ENCODE peak calls at places on chromosomes 2 and 18, in seven cellular contexts. S is GM23248, E is H1, Z is heart right ventricle, J is mammary epithelial cell, P is ovary, D is mesendoderm. C is an unnamed sample.

GRCh38 chr2:204871246-204871953 is 326.1 kb downstream of the PARD3B start:
- DNase-seq in S (peak; percentile 63), E (no peak), Z (no peak), J (peak; percentile 11), P (no peak), D (peak; percentile 40), C (no peak)

GRCh38 chr2:43073373-43073772 is 153.0 kb downstream of the ZFP36L2 start:
- DNase-seq in S (peak; percentile 80), E (no peak), Z (peak; percentile 41), J (peak; percentile 94), P (no peak), D (no peak), C (peak; percentile 75)

GRCh38 chr18:32056613-32057358 is 34.9 kb upstream of the RNF138 start:
- DNase-seq in S (no peak), E (no peak), Z (no peak), J (no peak), P (no peak), D (no peak), C (no peak)

GRCh38 chr18:59129964-59130703 is 9.6 kb upstream of the SEC11C start:
- DNase-seq in S (no peak), E (no peak), Z (no peak), J (no peak), P (no peak), D (no peak), C (no peak)

GRCh38 chr2:238999290-238999741 is 151.4 kb downstream of the TWIST2 start:
- DNase-seq in S (no peak), E (no peak), Z (no peak), J (no peak), P (peak; percentile 90), D (no peak), C (no peak)

GRCh38 chr2:221106241-221106640 is 465.9 kb downstream of the EPHA4 start:
- DNase-seq in S (no peak), E (no peak), Z (no peak), J (peak; percentile 71), P (no peak), D (no peak), C (peak; percentile 51)

GRCh38 chr2:124024491-124025348 is at the start of gene CNTNAP5:
- DNase-seq in S (peak; percentile 57), E (no peak), Z (peak; percentile 34), J (peak; percentile 15), P (peak; percentile 22), D (peak; percentile 85), C (no peak)

GRCh38 chr2:156322681-156323211 is 9.8 kb downstream of the NR4A2 start:
- DNase-seq in S (no peak), E (no peak), Z (no peak), J (no peak), P (no peak), D (peak; percentile 78), C (no peak)

GRCh38 chr2:85017436-85018048 is 46.6 kb downstream of the KCMF1 start:
- DNase-seq in S (peak; percentile 47), E (no peak), Z (no peak), J (no peak), P (no peak), D (peak; percentile 82), C (no peak)

GRCh38 chr2:64563436-64563938 is 39.4 kb downstream of the AFTPH start:
- DNase-seq in S (no peak), E (no peak), Z (no peak), J (no peak), P (no peak), D (no peak), C (no peak)

GRCh38 chr18:48788378-48788777 is 162.4 kb downstream of the SMAD7 start:
- DNase-seq in S (no peak), E (no peak), Z (no peak), J (no peak), P (no peak), D (no peak), C (no peak)

GRCh38 chr2:45452866-45453265 is 158.2 kb downstream of the SRBD1 start:
- DNase-seq in S (peak; percentile 85), E (no peak), Z (peak; percentile 36), J (no peak), P (peak; percentile 22), D (no peak), C (no peak)

GRCh38 chr2:10481666-10482157 is 33.6 kb upstream of the ODC1 start:
- DNase-seq in S (no peak), E (no peak), Z (no peak), J (no peak), P (no peak), D (no peak), C (no peak)

GRCh38 chr2:228674155-228674554 is 492.7 kb upstream of the SPHKAP start:
- DNase-seq in S (no peak), E (no peak), Z (no peak), J (no peak), P (no peak), D (no peak), C (no peak)

GRCh38 chr2:215722125-215722524 is 286.3 kb upstream of the FN1 start:
- DNase-seq in S (no peak), E (no peak), Z (no peak), J (no peak), P (no peak), D (no peak), C (no peak)

GRCh38 chr2:200138386-200139184 is 167.9 kb upstream of the SPATS2L start:
- DNase-seq in S (no peak), E (no peak), Z (no peak), J (no peak), P (no peak), D (no peak), C (no peak)

GRCh38 chr2:45930396-45930792 is 278.9 kb downstream of the PRKCE start:
- DNase-seq in S (peak; percentile 64), E (no peak), Z (no peak), J (peak; percentile 39), P (no peak), D (no peak), C (peak; percentile 55)

GRCh38 chr2:241469746-241470145 is 38.6 kb downstream of the STK25 start:
- DNase-seq in S (no peak), E (no peak), Z (no peak), J (no peak), P (no peak), D (no peak), C (no peak)

GRCh38 chr18:3541549-3542386 is 91.8 kb downstream of the TGIF1 start:
- DNase-seq in S (no peak), E (no peak), Z (no peak), J (peak; percentile 54), P (no peak), D (no peak), C (no peak)

GRCh38 chr2:16249269-16250055 is 309.1 kb downstream of the MYCN start:
- DNase-seq in S (no peak), E (no peak), Z (no peak), J (peak; percentile 28), P (peak; percentile 38), D (no peak), C (no peak)

GRCh38 chr2:20599001-20599600 is 51.8 kb downstream of the HS1BP3 start:
- DNase-seq in S (no peak), E (no peak), Z (peak; percentile 79), J (no peak), P (peak; percentile 30), D (no peak), C (no peak)

GRCh38 chr2:204544961-204545860 is at the start of gene PARD3B:
- DNase-seq in S (peak; percentile 88), E (no peak), Z (peak; percentile 37), J (peak; percentile 57), P (peak; percentile 67), D (peak; percentile 77), C (no peak)

GRCh38 chr18:57891707-57892391 is 88.7 kb upstream of the ATP8B1 start:
- DNase-seq in S (no peak), E (no peak), Z (no peak), J (no peak), P (no peak), D (no peak), C (no peak)

GRCh38 chr2:65932571-65932970 is 500.2 kb upstream of the SPRED2 start:
- DNase-seq in S (no peak), E (no peak), Z (no peak), J (no peak), P (no peak), D (no peak), C (no peak)

GRCh38 chr2:150127995-150128394 is 359.5 kb downstream of the RND3 start:
- DNase-seq in S (peak; percentile 83), E (no peak), Z (no peak), J (peak; percentile 40), P (no peak), D (no peak), C (no peak)

GRCh38 chr2:120231564-120231973 is 8.4 kb upstream of the TMEM185B start:
- DNase-seq in S (no peak), E (no peak), Z (no peak), J (no peak), P (no peak), D (no peak), C (no peak)
- H3K27ac ChIP-seq in S (no peak overlapping the region), E (no peak overlapping the region), Z (peak overlapping the region; percentile 63), J (peak overlapping the region; percentile 62), P (no peak overlapping the region), D (no peak overlapping the region), C (peak overlapping the region; percentile 42)

GRCh38 chr18:44697315-44697714 is 16.6 kb downstream of the SETBP1 start:
- DNase-seq in S (no peak), E (no peak), Z (no peak), J (no peak), P (no peak), D (no peak), C (no peak)
- H3K27ac ChIP-seq in S (no peak overlapping the region), E (no peak overlapping the region), Z (no peak overlapping the region), J (peak overlapping the region; percentile 67), P (peak overlapping the region; percentile 27), D (no peak overlapping the region), C (peak overlapping the region; percentile 45)

DNA sequence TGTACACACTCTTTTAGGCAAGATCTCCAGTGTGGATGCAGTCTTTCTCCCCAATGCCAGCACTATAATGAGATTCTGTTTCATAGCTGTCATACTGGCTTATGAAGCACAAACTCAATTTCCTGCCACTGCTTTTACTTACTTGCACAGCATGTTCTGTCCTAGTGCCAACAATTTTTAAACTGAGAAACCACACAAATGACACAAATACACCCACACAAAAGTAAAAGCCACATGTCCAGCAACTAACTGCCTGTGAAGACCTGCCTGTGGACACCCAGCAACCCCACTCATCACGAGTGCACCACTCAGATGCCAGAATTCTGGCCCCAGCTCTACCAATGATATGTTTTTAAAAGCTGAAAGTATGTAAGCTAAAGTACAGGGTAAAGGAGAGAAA is 29.6 kb upstream of the RNU4ATAC start:
- DNase-seq in S (peak; percentile 81), E (no peak), Z (no peak), J (peak; percentile 92), P (no peak), D (no peak), C (peak; percentile 60)
- H3K27ac ChIP-seq in S (peak overlapping the region; percentile 85), E (no peak overlapping the region), Z (no peak overlapping the region), J (peak overlapping the region; percentile 99), P (no peak overlapping the region), D (no peak overlapping the region), C (peak overlapping the region; percentile 97)

DNA sequence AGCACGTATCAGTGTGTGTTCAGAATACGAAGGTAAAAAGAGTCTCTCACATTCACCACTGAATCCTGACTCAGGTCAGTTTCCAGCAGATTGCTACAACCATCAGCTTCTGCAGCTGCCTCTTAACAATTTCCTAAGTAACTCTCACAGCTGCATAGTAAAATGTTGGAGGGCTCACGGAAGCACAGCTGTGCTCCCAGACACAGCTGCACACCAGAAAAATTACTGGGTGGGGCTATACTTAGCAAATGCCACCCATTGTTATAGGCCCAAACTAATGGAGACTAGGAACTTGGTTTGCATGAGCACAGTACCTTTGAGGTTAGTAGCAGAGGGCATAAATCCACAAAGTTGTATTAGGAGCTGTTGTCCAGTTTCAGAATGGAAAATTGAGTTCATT is 153.9 kb upstream of the ERBB4 start:
- DNase-seq in S (no peak), E (no peak), Z (no peak), J (no peak), P (no peak), D (no peak), C (no peak)
- H3K27ac ChIP-seq in S (no peak overlapping the region), E (no peak overlapping the region), Z (no peak overlapping the region), J (no peak overlapping the region), P (no peak overlapping the region), D (no peak overlapping the region), C (no peak overlapping the region)